ENCODE peak calls at places on chromosomes 3 and 15, in seven cellular contexts. One of them, this sample, is unnamed.

GRCh38 chr15:99962006-99962561 is 228.8 kb upstream of the LYSMD4 start:
- DNase-seq in EL: no peak
- DNase-seq in PC-9: no peak
- DNase-seq in stomach: no peak
- DNase-seq in GM04504: no peak
- DNase-seq in posterior cingulate gyrus: no peak
- DNase-seq in GM18507: no peak
- DNase-seq in this sample: no peak

GRCh38 chr3:124520970-124521369 is 209.3 kb upstream of the UMPS start:
- DNase-seq in EL: peak
- DNase-seq in PC-9: no peak
- DNase-seq in stomach: no peak
- DNase-seq in GM04504: no peak
- DNase-seq in posterior cingulate gyrus: no peak
- DNase-seq in GM18507: no peak
- DNase-seq in this sample: no peak

GRCh38 chr15:62880278-62880677 is 162.3 kb upstream of the TPM1 start:
- DNase-seq in EL: peak
- DNase-seq in PC-9: no peak
- DNase-seq in stomach: no peak
- DNase-seq in GM04504: peak
- DNase-seq in posterior cingulate gyrus: no peak
- DNase-seq in GM18507: no peak
- DNase-seq in this sample: no peak

GRCh38 chr15:95812491-95812890 is 518.0 kb upstream of the NR2F2 start:
- DNase-seq in EL: peak
- DNase-seq in PC-9: no peak
- DNase-seq in stomach: no peak
- DNase-seq in GM04504: no peak
- DNase-seq in posterior cingulate gyrus: no peak
- DNase-seq in GM18507: no peak
- DNase-seq in this sample: no peak

GRCh38 chr15:69573815-69574472 is 121.3 kb downstream of the RPLP1 start:
- DNase-seq in EL: no peak
- DNase-seq in PC-9: no peak
- DNase-seq in stomach: no peak
- DNase-seq in GM04504: no peak
- DNase-seq in posterior cingulate gyrus: no peak
- DNase-seq in GM18507: no peak
- DNase-seq in this sample: no peak

GRCh38 chr15:92958105-92958504 is 58.0 kb downstream of the CHD2 start:
- DNase-seq in EL: peak
- DNase-seq in PC-9: no peak
- DNase-seq in stomach: no peak
- DNase-seq in GM04504: peak
- DNase-seq in posterior cingulate gyrus: no peak
- DNase-seq in GM18507: no peak
- DNase-seq in this sample: no peak

GRCh38 chr3:50630916-50631315 is 14.0 kb downstream of the MAPKAPK3 start:
- DNase-seq in EL: no peak
- DNase-seq in PC-9: no peak
- DNase-seq in stomach: no peak
- DNase-seq in GM04504: no peak
- DNase-seq in posterior cingulate gyrus: no peak
- DNase-seq in GM18507: no peak
- DNase-seq in this sample: no peak

GRCh38 chr15:72154316-72154715 is 36.1 kb downstream of the SENP8 start:
- DNase-seq in EL: no peak
- DNase-seq in PC-9: no peak
- DNase-seq in stomach: no peak
- DNase-seq in GM04504: no peak
- DNase-seq in posterior cingulate gyrus: no peak
- DNase-seq in GM18507: no peak
- DNase-seq in this sample: no peak

GRCh38 chr15:38868326-38869114 is 303.9 kb upstream of the RASGRP1 start:
- DNase-seq in EL: peak
- DNase-seq in PC-9: peak
- DNase-seq in stomach: peak
- DNase-seq in GM04504: peak
- DNase-seq in posterior cingulate gyrus: no peak
- DNase-seq in GM18507: no peak
- DNase-seq in this sample: peak

GRCh38 chr15:68228971-68229385 is 550 bp downstream of the CLN6 start:
- DNase-seq in EL: no peak
- DNase-seq in PC-9: no peak
- DNase-seq in stomach: no peak
- DNase-seq in GM04504: no peak
- DNase-seq in posterior cingulate gyrus: no peak
- DNase-seq in GM18507: no peak
- DNase-seq in this sample: no peak

GRCh38 chr3:144085964-144086363 is 114.3 kb downstream of the DIPK2A start:
- DNase-seq in EL: peak
- DNase-seq in PC-9: no peak
- DNase-seq in stomach: no peak
- DNase-seq in GM04504: no peak
- DNase-seq in posterior cingulate gyrus: no peak
- DNase-seq in GM18507: no peak
- DNase-seq in this sample: peak

GRCh38 chr3:42780892-42781700 is 8.0 kb upstream of the CCDC13 start:
- DNase-seq in EL: peak
- DNase-seq in PC-9: no peak
- DNase-seq in stomach: no peak
- DNase-seq in GM04504: peak
- DNase-seq in posterior cingulate gyrus: no peak
- DNase-seq in GM18507: no peak
- DNase-seq in this sample: peak

GRCh38 chr15:27059610-27060202 is 88.7 kb downstream of the GABRG3 start:
- DNase-seq in EL: peak
- DNase-seq in PC-9: peak
- DNase-seq in stomach: no peak
- DNase-seq in GM04504: no peak
- DNase-seq in posterior cingulate gyrus: no peak
- DNase-seq in GM18507: no peak
- DNase-seq in this sample: peak

GRCh38 chr15:60535743-60536142 is 56.8 kb upstream of the ICE2 start:
- DNase-seq in EL: no peak
- DNase-seq in PC-9: no peak
- DNase-seq in stomach: no peak
- DNase-seq in GM04504: no peak
- DNase-seq in posterior cingulate gyrus: no peak
- DNase-seq in GM18507: no peak
- DNase-seq in this sample: no peak

GRCh38 chr15:70486451-70487379 is 276.6 kb downstream of the UACA start:
- DNase-seq in EL: peak
- DNase-seq in PC-9: peak
- DNase-seq in stomach: no peak
- DNase-seq in GM04504: peak
- DNase-seq in posterior cingulate gyrus: no peak
- DNase-seq in GM18507: no peak
- DNase-seq in this sample: peak

GRCh38 chr15:91067026-91067425 is 33.0 kb upstream of the SV2B start:
- DNase-seq in EL: peak
- DNase-seq in PC-9: no peak
- DNase-seq in stomach: no peak
- DNase-seq in GM04504: no peak
- DNase-seq in posterior cingulate gyrus: no peak
- DNase-seq in GM18507: no peak
- DNase-seq in this sample: no peak

GRCh38 chr15:41894791-41895463 is 1.1 kb upstream of the SPTBN5 start:
- DNase-seq in EL: peak
- DNase-seq in PC-9: peak
- DNase-seq in stomach: peak
- DNase-seq in GM04504: peak
- DNase-seq in posterior cingulate gyrus: no peak
- DNase-seq in GM18507: peak
- DNase-seq in this sample: peak

GRCh38 chr3:27568393-27568792 is 84.2 kb upstream of the SLC4A7 start:
- DNase-seq in EL: peak
- DNase-seq in PC-9: peak
- DNase-seq in stomach: peak
- DNase-seq in GM04504: peak
- DNase-seq in posterior cingulate gyrus: peak
- DNase-seq in GM18507: no peak
- DNase-seq in this sample: no peak

This sample was measured in trophoblast cell.